ENCODE peak calls at places on chromosomes 4 and X, in five cellular contexts. T, D, A, I and Z are unnamed samples.

GRCh38 chrX:31279359-31279758 is 207.5 kb upstream of the FTHL17 start:
- DNase-seq in T (peak; percentile 37), A (no peak), I (no peak), D (no peak), Z (no peak)

GRCh38 chr4:123562994-123563745 is 166.6 kb downstream of the SPRY1 start:
- DNase-seq in I (no peak), D (no peak), A (no peak), T (no peak), Z (no peak)

GRCh38 chr4:182695842-182696241 is 221.3 kb downstream of the DCTD start:
- DNase-seq in A (no peak), D (no peak), T (no peak), I (no peak), Z (no peak)

GRCh38 chr4:183072181-183072580 is 26.9 kb upstream of the WWC2 start:
- DNase-seq in D (no peak), A (no peak), I (no peak), T (no peak), Z (no peak)

GRCh38 chrX:130111220-130111934 is 1.1 kb upstream of the ELF4 start:
- DNase-seq in I (peak; percentile 44), T (no peak), D (no peak), A (no peak), Z (no peak)

GRCh38 chrX:2967998-2968909 is 38.1 kb upstream of the ARSH start:
- DNase-seq in D (no peak), I (peak; percentile 54), T (no peak), A (peak; percentile 9), Z (no peak)

GRCh38 chr4:13312264-13312663 is 171.9 kb downstream of the RAB28 start:
- DNase-seq in D (no peak), I (no peak), A (no peak), T (no peak), Z (no peak)

GRCh38 chr4:53576676-53577372 is 14.5 kb downstream of the LNX1 start:
- DNase-seq in D (no peak), I (no peak), A (no peak), T (no peak), Z (no peak)

GRCh38 chr4:184293552-184293951 is 75.9 kb upstream of the ENPP6 start:
- DNase-seq in A (no peak), T (no peak), I (no peak), D (no peak), Z (no peak)

GRCh38 chr4:106793933-106794332 is 242.2 kb downstream of the DKK2 start:
- DNase-seq in T (no peak), D (no peak), A (no peak), I (no peak), Z (no peak)

GRCh38 chr4:67869580-67870190 is 14.1 kb downstream of the TMPRSS11D start:
- DNase-seq in D (no peak), T (no peak), I (no peak), A (no peak), Z (no peak)

GRCh38 chr4:144670776-144671175 is 24.8 kb downstream of the HHIP start:
- DNase-seq in T (no peak), I (no peak), D (no peak), A (no peak), Z (no peak)
- H3K36me3 ChIP-seq in T (no peaks in the 10 kb centered on the region), I (no peaks in the 10 kb centered on the region), D (no peaks in the 10 kb centered on the region), A (no peaks in the 10 kb centered on the region), Z (no peaks in the 10 kb centered on the region)

GRCh38 chr4:144709793-144710525 is 64.0 kb downstream of the HHIP start:
- DNase-seq in I (peak; percentile 25), D (no peak), A (peak; percentile 18), T (no peak), Z (no peak)
- H3K36me3 ChIP-seq in I (no peaks in the 10 kb centered on the region), D (no peaks in the 10 kb centered on the region), A (no peaks in the 10 kb centered on the region), T (no peaks in the 10 kb centered on the region), Z (no peaks in the 10 kb centered on the region)

DNA sequence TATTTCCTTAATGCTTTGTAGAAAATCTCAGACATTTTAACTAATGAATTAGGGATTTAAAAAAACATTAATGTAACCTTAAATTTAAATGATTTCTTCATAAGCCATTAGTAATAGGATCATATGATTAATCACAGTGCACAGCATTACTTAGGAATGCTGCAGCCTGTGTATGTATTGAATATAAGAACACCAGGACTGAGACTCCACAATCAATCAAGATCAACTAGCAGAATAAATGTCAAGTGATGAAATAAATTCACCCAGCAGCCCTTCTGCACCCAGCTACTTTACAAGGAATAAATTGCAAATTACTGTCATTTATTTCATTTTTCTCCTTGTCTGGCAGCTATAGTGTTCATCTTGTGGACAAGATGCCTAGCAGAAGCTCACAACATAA is 46.5 kb downstream of the NEIL3 start:
- DNase-seq in D (no peak), I (no peak), T (no peak), A (no peak), Z (no peak)
- H3K36me3 ChIP-seq in D (no peaks in the 10 kb centered on the region), I (peaks cover 95% of the 10 kb centered on the region), T (peaks cover 42% of the 10 kb centered on the region), A (no peaks in the 10 kb centered on the region), Z (no peaks in the 10 kb centered on the region)

DNA sequence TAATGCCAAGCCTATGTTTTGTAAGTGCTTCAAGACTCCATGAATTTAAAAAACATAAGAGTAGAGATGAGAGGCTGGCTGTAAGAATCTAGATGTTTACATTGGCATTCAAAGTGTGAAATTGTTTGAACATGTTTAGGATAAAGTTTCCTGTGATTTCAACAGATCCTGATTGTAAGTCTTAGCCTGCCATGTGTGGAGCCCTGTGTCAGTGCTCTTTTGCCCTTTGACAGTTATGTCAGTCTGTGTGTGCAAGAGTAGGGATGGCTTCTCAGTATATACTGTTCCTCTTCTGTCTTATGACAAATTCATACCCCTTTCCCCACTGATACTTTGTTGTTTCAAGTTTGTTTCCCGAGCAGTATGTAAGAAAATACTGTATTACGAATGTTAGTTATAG is 68.2 kb downstream of the USP9X start:
- DNase-seq in I (peak; percentile 3), T (no peak), A (no peak), D (no peak), Z (no peak)
- H3K36me3 ChIP-seq in I (peaks cover 21% of the 10 kb centered on the region), T (peaks cover 89% of the 10 kb centered on the region), A (peaks cover 91% of the 10 kb centered on the region), D (peaks cover 48% of the 10 kb centered on the region), Z (no peaks in the 10 kb centered on the region)

DNA sequence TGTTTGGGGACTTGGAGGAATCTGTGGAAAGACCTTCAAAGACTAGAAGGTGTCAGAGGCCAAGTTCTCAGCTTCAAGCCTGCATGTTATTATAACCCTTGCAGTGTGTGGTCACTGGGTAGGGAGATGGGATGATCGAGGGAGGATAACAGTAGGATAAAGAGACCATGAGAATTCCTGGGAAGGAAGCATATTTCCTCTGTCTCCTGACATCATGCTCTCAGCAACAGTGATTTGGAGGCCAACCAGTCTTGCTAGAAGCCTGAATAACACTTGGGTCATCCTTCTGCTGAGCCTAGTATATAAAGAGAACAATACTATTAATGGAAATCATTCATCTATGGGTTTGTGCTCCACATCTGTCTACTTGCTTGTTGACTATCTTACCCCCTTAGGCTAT is 40.9 kb upstream of the ANXA3 start:
- DNase-seq in A (no peak), D (no peak), T (no peak), I (no peak), Z (no peak)
- H3K36me3 ChIP-seq in A (no peaks in the 10 kb centered on the region), D (no peaks in the 10 kb centered on the region), T (no peaks in the 10 kb centered on the region), I (no peaks in the 10 kb centered on the region), Z (no peaks in the 10 kb centered on the region)

GRCh38 chr4:75963558-75963957 is 22.7 kb upstream of the NAAA start:
- DNase-seq in T (no peak), A (no peak), I (no peak), D (no peak), Z (no peak)
- H3K36me3 ChIP-seq in T (peaks cover 85% of the 10 kb centered on the region), A (peaks cover 99% of the 10 kb centered on the region), I (peaks cover 71% of the 10 kb centered on the region), D (peaks cover 94% of the 10 kb centered on the region), Z (peaks cover 4% of the 10 kb centered on the region)

DNA sequence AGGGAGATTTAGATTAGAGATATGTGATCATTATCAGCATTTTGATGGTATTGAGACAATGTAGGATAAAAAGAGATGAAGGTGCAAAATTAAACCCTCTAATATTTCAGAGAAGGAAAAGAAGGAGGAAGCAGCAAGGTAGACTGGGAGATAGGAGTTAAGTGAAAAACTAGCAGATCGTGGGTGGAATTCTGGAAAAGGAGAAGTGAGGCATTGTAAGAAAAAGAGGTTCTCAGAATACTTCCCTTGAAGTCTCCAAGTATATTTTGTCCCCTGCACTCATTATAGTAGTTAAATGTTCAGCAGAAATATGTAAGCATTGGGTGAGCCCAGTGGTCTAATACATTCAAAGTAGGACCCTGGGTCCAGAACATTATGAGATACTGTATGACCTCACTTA is 30.3 kb downstream of the COPS4 start:
- DNase-seq in A (no peak), D (no peak), I (no peak), T (no peak), Z (no peak)
- H3K36me3 ChIP-seq in A (peaks cover 100% of the 10 kb centered on the region), D (peaks cover 64% of the 10 kb centered on the region), I (peaks cover 3% of the 10 kb centered on the region), T (peaks cover 26% of the 10 kb centered on the region), Z (peaks cover 47% of the 10 kb centered on the region)